ENCODE peak calls at places on chromosomes 12 and 14, in five cellular contexts. G is H1, L is A549, V is prostate gland, D is ovary. Y is an unnamed sample.

GRCh38 chr12:116559330-116560080 is at the start of gene MAP1LC3B2:
- DNase-seq in G (peak), D (peak), L (peak), V (peak), Y (peak)

GRCh38 chr12:127987199-127987901 is 279.6 kb upstream of the TMEM132C start:
- DNase-seq in D (no peak), V (no peak), L (no peak), G (no peak), Y (no peak)

GRCh38 chr12:104852102-104852501 is 106.0 kb downstream of the SLC41A2 start:
- DNase-seq in L (no peak), G (no peak), D (no peak), V (no peak), Y (no peak)

GRCh38 chr14:56359245-56359644 is 220.4 kb upstream of the TMEM260 start:
- DNase-seq in V (no peak), G (no peak), L (no peak), D (no peak), Y (no peak)

GRCh38 chr12:132396657-132397056 is 67.3 kb upstream of the GALNT9 start:
- DNase-seq in L (no peak), D (no peak), G (no peak), V (no peak), Y (no peak)

GRCh38 chr14:32077081-32078029 is at the start of gene ARHGAP5:
- DNase-seq in D (peak), G (peak), V (no peak), L (peak), Y (no peak)

GRCh38 chr12:3743803-3744202 is 9.1 kb downstream of the CRACR2A start:
- DNase-seq in L (no peak), D (no peak), G (no peak), V (peak), Y (no peak)

GRCh38 chr12:88388566-88389269 is 191.6 kb downstream of the KITLG start:
- DNase-seq in G (no peak), D (no peak), L (no peak), V (no peak), Y (no peak)

GRCh38 chr12:54251667-54252284 is 28.1 kb downstream of the CBX5 start:
- DNase-seq in V (no peak), D (no peak), G (no peak), L (peak), Y (no peak)

GRCh38 chr12:7131502-7131866 is 1.3 kb downstream of the CLSTN3 start:
- DNase-seq in L (no peak), D (no peak), V (no peak), G (no peak), Y (no peak)

GRCh38 chr14:76375484-76375883 is 453 bp upstream of the ESRRB start:
- DNase-seq in V (no peak), D (no peak), L (no peak), G (no peak), Y (no peak)
- H3K27ac ChIP-seq in V (no peak), D (no peak), L (no peak), G (no peak), Y (no peak)

DNA sequence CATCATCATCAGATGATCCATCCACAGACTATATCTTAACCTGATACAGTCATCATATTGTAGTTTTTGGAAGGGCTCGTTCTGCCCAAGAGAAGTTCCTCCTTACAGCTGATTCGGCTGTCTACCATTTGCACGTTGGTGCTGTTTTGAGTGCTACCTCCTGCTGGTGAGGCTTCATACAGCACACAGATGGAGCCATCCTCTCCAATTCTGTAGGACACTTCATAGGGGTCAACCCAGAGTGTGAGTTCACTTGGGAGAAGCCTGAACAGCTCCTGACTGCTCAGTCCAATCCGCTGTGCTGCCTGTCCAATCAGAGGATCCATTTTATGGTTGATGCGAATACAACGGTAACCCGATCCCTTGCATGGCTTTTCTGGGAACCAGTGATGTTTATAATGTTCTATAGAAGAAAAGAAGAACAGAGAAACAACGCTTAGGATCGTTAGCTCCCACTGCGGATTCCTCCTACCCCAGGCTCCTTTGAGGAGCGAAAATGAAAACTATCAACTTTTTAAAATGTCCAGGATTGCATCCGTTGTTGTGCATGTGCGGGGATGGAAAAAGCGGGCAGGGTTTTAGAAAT is 1.5 kb downstream of the BTG1 start:
- DNase-seq in V (peak), G (peak), L (peak), D (peak), Y (peak)
- TF ChIP-seq POLR2A in V (peak), G (peak), L (no peak), D (no peak), Y (no peak)

GRCh38 chr14:105169776-105170655 is 1.4 kb upstream of the JAG2 start:
- DNase-seq in G (no peak), L (no peak), V (no peak), D (no peak), Y (no peak)

GRCh38 chr14:105168093-105168420 is 519 bp downstream of the JAG2 start:
- DNase-seq in V (no peak), D (no peak), L (no peak), G (no peak), Y (no peak)

GRCh38 chr14:105168496-105168978 is at the start of gene JAG2:
- DNase-seq in L (peak), G (no peak), V (peak), D (no peak), Y (no peak)

GRCh38 chr14:105167303-105168092 is 1.1 kb downstream of the JAG2 start:
- DNase-seq in V (peak), L (no peak), G (no peak), D (no peak), Y (no peak)

GRCh38 chr14:105168979-105169507 is 467 bp upstream of the JAG2 start:
- DNase-seq in L (peak), D (no peak), V (no peak), G (peak), Y (no peak)
- TF ChIP-seq CTCF in L (peak), D (no peak), V (peak), G (peak), Y (peak)

DNA sequence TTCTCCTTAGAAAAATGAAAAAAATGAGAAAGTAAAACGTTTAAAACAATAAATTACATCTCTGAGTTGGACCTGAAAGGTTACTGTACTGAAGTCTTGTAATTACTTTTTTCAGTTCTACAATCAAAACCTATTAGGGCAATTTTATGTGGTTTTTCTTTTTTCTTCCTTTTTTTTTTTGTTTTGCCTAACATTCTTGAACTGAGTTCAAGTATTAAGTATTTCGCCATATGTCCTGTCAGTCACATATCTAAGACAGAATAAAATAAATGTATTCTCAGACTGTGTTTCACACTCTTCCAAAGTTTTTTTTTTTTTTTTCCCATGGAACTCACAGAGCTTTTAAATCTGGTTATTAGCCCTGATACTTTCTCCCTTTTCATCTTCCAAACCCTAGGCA is 172.0 kb downstream of the BCAT1 start:
- DNase-seq in V (no peak), L (no peak), D (no peak), G (no peak), Y (no peak)
- H3K27ac ChIP-seq in V (no peak), L (no peak), D (no peak), G (no peak), Y (no peak)

GRCh38 chr14:50037837-50038236 is 78.5 kb downstream of the VCPKMT start:
- DNase-seq in G (no peak), V (no peak), D (no peak), L (no peak), Y (no peak)

GRCh38 chr14:50039120-50039517 is 77.3 kb downstream of the VCPKMT start:
- DNase-seq in G (no peak), D (no peak), L (no peak), V (no peak), Y (no peak)

GRCh38 chr14:50037240-50037639 is 79.1 kb downstream of the VCPKMT start:
- DNase-seq in V (no peak), G (no peak), L (no peak), D (no peak), Y (no peak)

GRCh38 chr14:50039734-50040400 is 76.5 kb downstream of the VCPKMT start:
- DNase-seq in V (no peak), G (no peak), L (peak), D (no peak), Y (no peak)

GRCh38 chr14:50038398-50039119 is 77.8 kb downstream of the VCPKMT start:
- DNase-seq in V (no peak), L (peak), D (no peak), G (no peak), Y (no peak)
- TF ChIP-seq POLR2A in V (no peak), L (no peak), D (no peak), G (no peak), Y (no peak)

DNA sequence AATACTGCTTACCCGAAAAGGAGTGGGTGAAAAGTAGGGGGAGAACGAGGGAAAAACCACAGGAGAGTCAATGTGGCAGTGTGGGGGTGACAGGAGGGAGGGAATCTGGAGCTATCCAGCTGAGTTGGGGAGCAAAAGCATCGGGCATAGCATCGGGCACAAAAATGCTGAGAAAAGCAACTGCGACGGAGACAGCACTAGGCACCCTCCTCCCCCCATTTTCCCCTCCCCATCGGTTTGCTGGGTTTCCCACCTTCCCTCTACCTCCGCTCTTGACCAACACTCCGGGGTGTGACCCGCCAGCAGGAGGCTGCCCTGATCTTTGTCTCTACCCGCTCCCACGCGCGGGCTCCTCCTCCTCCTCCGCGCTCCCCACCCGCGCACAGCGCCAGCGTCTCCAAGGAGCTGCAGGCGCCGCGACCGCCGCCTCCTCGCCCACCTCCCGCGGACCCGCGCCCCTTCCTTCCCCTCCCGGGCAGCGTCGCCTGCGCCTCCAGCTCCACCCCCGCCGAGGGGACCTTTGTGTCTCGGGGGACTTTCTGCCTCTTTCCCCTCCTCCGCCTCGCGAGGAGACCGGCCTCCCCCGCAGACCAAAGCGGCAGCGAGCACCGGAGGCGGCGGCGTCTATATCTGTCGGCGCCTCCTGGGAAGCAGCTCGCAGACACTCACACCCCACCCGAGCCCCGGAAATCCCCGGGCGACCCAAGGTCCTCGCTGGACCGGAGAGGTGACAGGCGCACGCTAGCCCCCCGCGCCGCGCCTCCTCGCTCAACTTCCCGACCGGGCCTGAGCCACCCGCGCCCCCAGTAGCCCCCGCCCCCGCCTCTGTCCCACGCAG is 939 bp downstream of the CDK17 start:
- DNase-seq in D (peak), L (peak), G (peak), V (peak), Y (peak)
- TF ChIP-seq CTCF in D (no peak), L (no peak), G (no peak), V (peak), Y (peak)

GRCh38 chr14:22095845-22096510 is 422.4 kb upstream of the OR4E1 start:
- DNase-seq in D (no peak), V (no peak), G (no peak), L (no peak), Y (no peak)

GRCh38 chr14:22096511-22096890 is 422.9 kb upstream of the OR4E1 start:
- DNase-seq in V (no peak), D (no peak), L (no peak), G (no peak), Y (no peak)

GRCh38 chr14:22098435-22098834 is 424.8 kb upstream of the OR4E1 start:
- DNase-seq in V (no peak), L (no peak), G (no peak), D (no peak), Y (no peak)

GRCh38 chr14:22097072-22097471 is 423.5 kb upstream of the OR4E1 start:
- DNase-seq in V (no peak), L (no peak), G (no peak), D (no peak), Y (no peak)

GRCh38 chr14:22097606-22098292 is 424.1 kb upstream of the OR4E1 start:
- DNase-seq in G (no peak), L (no peak), D (no peak), V (no peak), Y (no peak)
- H3K27ac ChIP-seq in G (no peak), L (no peak), D (no peak), V (peak), Y (peak)